ENCODE peak calls at places on chromosomes 5 and 9, in four cellular contexts. Q, S, D and F are unnamed samples.

GRCh38 chr9:114156311-114156657 is 947 bp downstream of the COL27A1 start:
- DNase-seq in S (no peak), D (no peak), Q (no peak), F (no peak)

GRCh38 chr5:159480849-159481248 is 150.6 kb upstream of the IL12B start:
- DNase-seq in Q (no peak), S (no peak), D (no peak), F (no peak)

GRCh38 chr9:121135642-121136041 is 60.9 kb downstream of the CNTRL start:
- DNase-seq in S (no peak), Q (no peak), D (no peak), F (no peak)

GRCh38 chr5:112640495-112640894 is 97.2 kb upstream of the APC start:
- DNase-seq in D (no peak), Q (no peak), S (no peak), F (no peak)

GRCh38 chr5:54965806-54966205 is 19.6 kb downstream of the ESM1 start:
- DNase-seq in S (no peak), D (no peak), Q (no peak), F (no peak)

GRCh38 chr5:71903826-71904225 is 184.8 kb downstream of the CARTPT start:
- DNase-seq in S (no peak), Q (no peak), D (no peak), F (no peak)

GRCh38 chr5:22908129-22908528 is 55.0 kb upstream of the CDH12 start:
- DNase-seq in D (no peak), S (no peak), Q (no peak), F (no peak)

GRCh38 chr5:13524931-13525330 is 419.6 kb downstream of the DNAH5 start:
- DNase-seq in Q (no peak), S (no peak), D (no peak), F (no peak)

GRCh38 chr5:13992795-13993194 is 48.3 kb upstream of the DNAH5 start:
- DNase-seq in D (no peak), Q (no peak), S (no peak), F (no peak)

GRCh38 chr9:35844628-35845301 is 15.7 kb downstream of the TMEM8B start:
- DNase-seq in S (peak; percentile 64), Q (no peak), D (no peak), F (no peak)

GRCh38 chr5:31995714-31996113 is 178.4 kb downstream of the GOLPH3 start:
- DNase-seq in S (no peak), Q (no peak), D (no peak), F (no peak)

GRCh38 chr5:31992377-31992776 is 181.7 kb downstream of the GOLPH3 start:
- DNase-seq in S (no peak), Q (no peak), D (no peak), F (no peak)

GRCh38 chr5:31995011-31995410 is 179.1 kb downstream of the GOLPH3 start:
- DNase-seq in D (no peak), S (peak; percentile 66), Q (no peak), F (no peak)

GRCh38 chr5:31990701-31991110 is 183.4 kb downstream of the GOLPH3 start:
- DNase-seq in D (no peak), S (no peak), Q (no peak), F (no peak)

GRCh38 chr5:31993182-31993961 is 180.7 kb downstream of the GOLPH3 start:
- DNase-seq in S (no peak), Q (no peak), D (no peak), F (no peak)
- TF ChIP-seq FOXM1 in S (no peak), Q (no peak), D (no peak), F (no peak)

DNA sequence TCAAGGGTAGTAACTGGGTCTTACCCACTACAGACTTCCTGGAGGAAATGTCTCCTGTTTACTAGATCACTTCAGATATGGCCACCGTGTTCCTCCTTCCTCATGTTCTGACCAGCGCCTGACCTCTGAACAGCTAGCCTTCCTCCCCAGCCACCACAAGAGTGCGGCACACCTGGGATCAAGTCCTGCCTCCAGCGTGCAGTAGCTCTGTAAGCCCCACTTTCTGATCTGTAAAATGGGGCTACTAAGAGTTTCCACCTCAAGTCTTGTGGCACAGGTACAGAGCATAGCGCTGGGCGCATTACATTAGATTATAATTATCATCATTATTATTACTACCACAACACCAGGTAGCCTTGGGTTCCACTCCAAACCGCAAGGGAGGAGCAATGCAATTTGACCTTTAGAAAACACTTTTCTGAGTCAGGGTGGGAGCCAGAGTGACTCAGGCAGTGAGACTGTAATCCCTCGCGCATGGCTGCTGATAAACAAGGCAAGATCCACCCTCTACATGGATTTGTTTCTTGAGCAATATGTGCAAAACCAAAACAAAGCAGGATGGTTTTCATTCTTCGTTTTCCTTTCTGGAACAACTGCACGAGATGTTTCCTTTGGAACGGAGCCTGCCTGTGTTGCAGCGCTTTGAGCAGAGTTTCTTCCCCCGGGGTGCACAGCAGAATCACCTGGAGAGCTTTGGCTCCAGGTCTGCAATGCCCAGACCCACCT is 65.0 kb upstream of the ANGPTL2 start:
- DNase-seq in S (no peak), D (peak; percentile 62), Q (peak; percentile 69), F (no peak)
- TF ChIP-seq MAX in S (no peak), D (no peak), Q (no peak), F (peak; percentile 65)

GRCh38 chr9:125522328-125522725 is 184.7 kb downstream of the MAPKAP1 start:
- DNase-seq in S (no peak), Q (no peak), D (no peak), F (no peak)

GRCh38 chr9:125521462-125522327 is 185.3 kb downstream of the MAPKAP1 start:
- DNase-seq in S (no peak), Q (peak; percentile 35), D (no peak), F (no peak)

GRCh38 chr9:125517577-125517976 is 189.4 kb downstream of the MAPKAP1 start:
- DNase-seq in D (no peak), Q (no peak), S (no peak), F (no peak)

GRCh38 chr9:125516381-125516960 is 190.5 kb downstream of the MAPKAP1 start:
- DNase-seq in Q (no peak), S (no peak), D (no peak), F (no peak)

GRCh38 chr9:125519741-125520140 is 187.3 kb downstream of the MAPKAP1 start:
- DNase-seq in D (no peak), S (no peak), Q (no peak), F (no peak)
- TF ChIP-seq FOXM1 in D (no peak), S (no peak), Q (no peak), F (no peak)

GRCh38 chr9:84276741-84277140 is 63.8 kb downstream of the SLC28A3 start:
- DNase-seq in Q (no peak), S (no peak), D (no peak), F (no peak)

GRCh38 chr9:84271887-84272556 is 68.5 kb downstream of the SLC28A3 start:
- DNase-seq in Q (no peak), S (no peak), D (no peak), F (no peak)

GRCh38 chr9:84266087-84266561 is 74.4 kb downstream of the SLC28A3 start:
- DNase-seq in D (no peak), S (no peak), Q (peak; percentile 16), F (no peak)

GRCh38 chr9:84271004-84271886 is 69.3 kb downstream of the SLC28A3 start:
- DNase-seq in Q (no peak), D (no peak), S (no peak), F (peak; percentile 56)
- TF ChIP-seq MAX in Q (no peak), D (no peak), S (peak; percentile 86), F (no peak)

GRCh38 chr5:40078907-40079575 is 600.7 kb upstream of the PTGER4 start:
- DNase-seq in D (no peak), S (no peak), Q (no peak), F (no peak)

GRCh38 chr5:40082313-40082712 is 597.4 kb upstream of the PTGER4 start:
- DNase-seq in D (no peak), S (no peak), Q (no peak), F (no peak)

GRCh38 chr5:40074801-40075200 is 604.9 kb upstream of the PTGER4 start:
- DNase-seq in D (no peak), Q (no peak), S (no peak), F (no peak)

GRCh38 chr5:40084614-40085013 is 595.1 kb upstream of the PTGER4 start:
- DNase-seq in S (no peak), Q (no peak), D (no peak), F (no peak)

GRCh38 chr5:40080191-40080590 is 599.5 kb upstream of the PTGER4 start:
- DNase-seq in Q (no peak), D (no peak), S (no peak), F (no peak)
- TF ChIP-seq FOXM1 in Q (no peak), D (no peak), S (no peak), F (no peak)

DNA sequence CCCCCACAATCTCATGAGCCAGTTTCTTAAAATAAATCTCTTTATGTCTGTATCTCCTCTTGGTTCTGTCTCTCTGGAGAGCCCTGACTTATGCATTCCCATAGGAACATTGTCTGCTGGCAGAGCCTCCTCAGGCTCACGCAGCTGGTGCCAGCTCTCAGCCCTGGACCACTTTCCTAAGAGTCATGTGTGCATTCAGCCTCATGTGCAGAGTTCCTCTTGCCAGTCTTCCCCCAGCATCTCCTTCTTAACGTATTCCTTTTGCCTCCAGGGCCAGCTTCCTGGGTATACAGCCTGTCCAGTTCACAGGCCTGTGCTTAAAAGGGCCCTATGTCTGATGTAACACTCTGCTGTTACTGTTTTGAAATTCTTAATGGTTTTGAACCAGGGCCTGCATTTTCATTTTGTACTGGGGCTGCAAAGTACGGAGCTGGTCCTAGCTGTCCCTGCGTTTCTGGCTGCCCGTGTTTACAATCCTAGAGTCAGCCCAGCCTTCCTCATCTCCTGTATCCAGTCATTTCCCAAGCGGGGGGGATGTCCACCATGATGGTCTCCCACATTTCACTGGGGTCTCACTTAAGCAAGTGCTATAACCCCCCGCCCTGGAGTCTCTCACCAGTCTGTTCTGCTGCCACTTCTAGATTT is 18.1 kb downstream of the ANKRD33B start:
- DNase-seq in D (no peak), Q (no peak), S (no peak), F (no peak)
- TF ChIP-seq MAX in D (no peak), Q (no peak), S (no peak), F (no peak)

GRCh38 chr9:71147368-71147767 is 25.9 kb upstream of the TRPM3 start:
- DNase-seq in D (no peak), S (no peak), Q (no peak), F (no peak)

GRCh38 chr9:71146511-71146910 is 25.1 kb upstream of the TRPM3 start:
- DNase-seq in S (no peak), D (no peak), Q (no peak), F (no peak)

GRCh38 chr9:71144495-71144894 is 23.1 kb upstream of the TRPM3 start:
- DNase-seq in S (no peak), D (no peak), Q (no peak), F (no peak)

GRCh38 chr9:71145179-71145578 is 23.8 kb upstream of the TRPM3 start:
- DNase-seq in S (no peak), Q (no peak), D (peak; percentile 4), F (no peak)
- TF ChIP-seq FOXM1 in S (no peak), Q (no peak), D (no peak), F (no peak)

GRCh38 chr5:73825219-73825618 is 199.2 kb downstream of the ARHGEF28 start:
- DNase-seq in S (no peak), D (no peak), Q (no peak), F (no peak)

GRCh38 chr5:73825736-73826135 is 199.7 kb downstream of the ARHGEF28 start:
- DNase-seq in S (no peak), D (no peak), Q (no peak), F (no peak)

GRCh38 chr5:73828465-73828864 is 202.5 kb downstream of the ARHGEF28 start:
- DNase-seq in D (no peak), S (no peak), Q (no peak), F (no peak)

GRCh38 chr5:73826301-73826700 is 200.3 kb downstream of the ARHGEF28 start:
- DNase-seq in Q (no peak), D (no peak), S (no peak), F (no peak)

GRCh38 chr5:73826761-73827450 is 200.9 kb downstream of the ARHGEF28 start:
- DNase-seq in D (no peak), S (no peak), Q (no peak), F (no peak)
- TF ChIP-seq MAX in D (no peak), S (no peak), Q (no peak), F (no peak)

GRCh38 chr9:6384732-6385131 is 28.3 kb upstream of the UHRF2 start:
- DNase-seq in S (no peak), Q (no peak), D (no peak), F (no peak)
- TF ChIP-seq FOXM1 in S (no peak), Q (no peak), D (no peak), F (no peak)